ENCODE peak calls at places on chromosomes 6 and 20, in ten cellular contexts. U is GM12878; M is colonic mucosa; C is GM23338; S is CD8-positive, alpha-beta memory T cell; B is substantia nigra; O is heart right ventricle; Q is HepG2; A is tibial nerve; W is SJSA1. F is an unnamed sample.

GRCh38 chr6:158758941-158759479 is 60.2 kb downstream of the EZR start:
- DNase-seq in S (no peak), B (no peak), W (no peak), C (no peak), M (no peak), O (no peak), U (no peak), Q (no peak), A (no peak), F (no peak)

GRCh38 chr6:153476243-153476642 is 345.2 kb upstream of the RGS17 start:
- DNase-seq in O (no peak), M (no peak), Q (no peak), C (no peak), B (no peak), U (no peak), A (no peak), S (no peak), W (no peak), F (no peak)

GRCh38 chr20:47274449-47275108 is 81.9 kb downstream of the ZMYND8 start:
- DNase-seq in B (no peak), C (no peak), O (no peak), W (peak; percentile 64), U (peak; percentile 87), A (peak; percentile 30), S (no peak), Q (peak; percentile 71), M (no peak), F (no peak)

GRCh38 chr6:151414641-151415260 is 23.4 kb upstream of the ZBTB2 start:
- DNase-seq in W (no peak), U (no peak), B (no peak), C (no peak), S (no peak), O (no peak), M (no peak), A (no peak), Q (no peak), F (no peak)

GRCh38 chr20:17895641-17896246 is 72.8 kb downstream of the SNX5 start:
- DNase-seq in B (peak; percentile 39), Q (no peak), M (no peak), U (peak; percentile 11), O (peak; percentile 58), A (no peak), C (peak; percentile 54), W (no peak), S (no peak), F (peak; percentile 90)

GRCh38 chr20:18645851-18646250 is 58.0 kb downstream of the DTD1 start:
- DNase-seq in Q (no peak), A (no peak), O (no peak), M (no peak), U (no peak), S (no peak), C (peak; percentile 32), B (no peak), W (no peak), F (no peak)

GRCh38 chr6:99110004-99110403 is 162.3 kb upstream of the FBXL4 start:
- DNase-seq in M (no peak), Q (no peak), A (no peak), O (no peak), B (no peak), U (no peak), C (no peak), S (no peak), W (no peak), F (no peak)

GRCh38 chr20:9147553-9148024 is 78.7 kb downstream of the PLCB4 start:
- DNase-seq in S (no peak), A (no peak), O (no peak), W (no peak), M (no peak), Q (no peak), B (no peak), C (no peak), U (no peak), F (no peak)

GRCh38 chr6:26388441-26388840 is 5.5 kb downstream of the BTN2A2 start:
- DNase-seq in M (no peak), U (no peak), Q (no peak), C (no peak), B (no peak), O (no peak), A (no peak), W (no peak), S (no peak), F (no peak)

GRCh38 chr20:57288676-57289075 is 22.2 kb upstream of the BMP7 start:
- DNase-seq in Q (no peak), C (peak; percentile 15), O (no peak), U (no peak), M (no peak), W (no peak), B (peak; percentile 44), S (no peak), A (no peak), F (no peak)

GRCh38 chr6:126723541-126724170 is 383.7 kb downstream of the CENPW start:
- DNase-seq in Q (no peak), B (no peak), C (no peak), S (no peak), U (no peak), A (no peak), W (no peak), O (no peak), M (no peak), F (no peak)

GRCh38 chr20:63071541-63072181 is 64.9 kb upstream of the BHLHE23 start:
- DNase-seq in M (no peak), S (no peak), A (no peak), C (peak; percentile 84), W (no peak), Q (no peak), B (no peak), U (no peak), O (peak; percentile 4), F (no peak)

GRCh38 chr6:90256698-90257485 is 39.8 kb downstream of the BACH2 start:
- DNase-seq in S (no peak), A (no peak), B (no peak), M (no peak), O (no peak), W (no peak), Q (no peak), C (no peak), U (no peak), F (no peak)

GRCh38 chr6:153994811-153995210 is 44.2 kb upstream of the OPRM1 start:
- DNase-seq in A (no peak), W (no peak), S (no peak), C (no peak), U (no peak), B (no peak), Q (no peak), M (no peak), O (no peak), F (no peak)

GRCh38 chr6:25354078-25354940 is 75.1 kb downstream of the CARMIL1 start:
- DNase-seq in A (no peak), U (no peak), C (no peak), B (no peak), O (no peak), Q (no peak), S (no peak), W (no peak), M (no peak), F (no peak)

GRCh38 chr20:35120012-35120701 is 27.0 kb downstream of the EDEM2 start:
- DNase-seq in O (no peak), M (no peak), C (no peak), A (no peak), B (no peak), U (no peak), Q (no peak), S (no peak), W (peak; percentile 60), F (no peak)

GRCh38 chr6:2945069-2945452 is 26.3 kb downstream of the SERPINB6 start:
- DNase-seq in Q (no peak), B (no peak), W (peak; percentile 34), O (no peak), M (peak; percentile 10), A (no peak), S (no peak), C (no peak), U (no peak), F (no peak)

GRCh38 chr6:22904413-22904812 is 335.0 kb downstream of the HDGFL1 start:
- DNase-seq in A (no peak), U (no peak), W (no peak), O (no peak), M (no peak), S (no peak), Q (no peak), B (no peak), C (no peak), F (no peak)

GRCh38 chr20:31709939-31710338 is 12.7 kb downstream of the BCL2L1 start:
- DNase-seq in Q (peak; percentile 67), U (no peak), B (no peak), W (no peak), S (no peak), A (no peak), C (no peak), O (no peak), M (peak; percentile 14), F (no peak)
- H3K27ac ChIP-seq in Q (peak overlapping the region; percentile 4), U (no peak overlapping the region), B (peak overlapping the region; percentile 98), W (no peak overlapping the region), S (no peak overlapping the region), A (peak overlapping the region; percentile 100), C (no peak overlapping the region), O (peak overlapping the region; percentile 100), M (no peak overlapping the region), F (peak overlapping the region; percentile 95)

GRCh38 chr6:143675946-143676345 is 1.8 kb upstream of the PHACTR2 start:
- DNase-seq in M (no peak), U (no peak), A (no peak), C (no peak), Q (peak; percentile 46), B (no peak), W (no peak), O (no peak), S (no peak), F (no peak)
- H3K27ac ChIP-seq in M (no peak overlapping the region), U (no peak overlapping the region), A (peak overlapping the region; percentile 2), C (peak overlapping the region; percentile 64), Q (no peak overlapping the region), B (no peak overlapping the region), W (no peak overlapping the region), O (peak overlapping the region; percentile 27), S (no peak overlapping the region), F (peak overlapping the region; percentile 26)

GRCh38 chr20:59388402-59388801 is 88.0 kb downstream of the EDN3 start:
- DNase-seq in W (no peak), B (no peak), U (no peak), A (no peak), O (no peak), M (no peak), Q (no peak), S (no peak), C (no peak), F (no peak)
- H3K27ac ChIP-seq in W (no peak overlapping the region), B (no peak overlapping the region), U (no peak overlapping the region), A (no peak overlapping the region), O (no peak overlapping the region), M (no peak overlapping the region), Q (no peak overlapping the region), S (no peak overlapping the region), C (no peak overlapping the region), F (no peak overlapping the region)

GRCh38 chr6:169669889-169670288 is 31.9 kb downstream of the WDR27 start:
- DNase-seq in M (no peak), Q (no peak), A (peak; percentile 33), B (no peak), C (no peak), O (no peak), S (no peak), W (no peak), U (no peak), F (no peak)
- H3K27ac ChIP-seq in M (peak overlapping the region; percentile 32), Q (no peak overlapping the region), A (peak overlapping the region; percentile 38), B (no peak overlapping the region), C (no peak overlapping the region), O (peak overlapping the region; percentile 61), S (no peak overlapping the region), W (no peak overlapping the region), U (no peak overlapping the region), F (peak overlapping the region; percentile 58)